ENCODE peak calls at places on chromosomes 6 and 20, in six cellular contexts. P, L, T, X, I and J are unnamed samples.

GRCh38 chr6:136927313-136927712 is 5.2 kb downstream of the SLC35D3 start:
- DNase-seq in X (peak; percentile 3), P (no peak), L (peak; percentile 29), I (peak; percentile 48), T (no peak), J (no peak)

GRCh38 chr6:124573953-124574352 is 388.3 kb upstream of the RNF217 start:
- DNase-seq in X (no peak), T (no peak), L (no peak), P (no peak), I (no peak), J (no peak)

GRCh38 chr6:80488190-80488589 is 381.7 kb downstream of the BCKDHB start:
- DNase-seq in P (no peak), I (no peak), L (no peak), X (no peak), T (no peak), J (no peak)

GRCh38 chr6:36605560-36606391 is 11.6 kb downstream of the SRSF3 start:
- DNase-seq in T (no peak), L (no peak), I (no peak), P (no peak), X (no peak), J (no peak)

GRCh38 chr6:22809380-22809779 is 240.0 kb downstream of the HDGFL1 start:
- DNase-seq in L (no peak), T (no peak), I (no peak), X (no peak), P (no peak), J (no peak)

GRCh38 chr6:29628419-29629281 is 4.3 kb downstream of the GABBR1 start:
- DNase-seq in P (peak; percentile 76), L (peak; percentile 92), I (peak; percentile 93), T (peak; percentile 77), X (peak; percentile 75), J (no peak)

GRCh38 chr6:5619249-5619648 is 357.9 kb downstream of the FARS2 start:
- DNase-seq in X (no peak), P (no peak), L (no peak), T (no peak), I (no peak), J (no peak)

GRCh38 chr20:62120365-62120762 is 1.9 kb upstream of the LSM14B start:
- DNase-seq in L (no peak), T (no peak), P (no peak), X (no peak), I (no peak), J (no peak)

GRCh38 chr20:428658-429200 is 20.6 kb downstream of the RBCK1 start:
- DNase-seq in P (no peak), I (no peak), X (no peak), T (no peak), L (no peak), J (no peak)

GRCh38 chr20:48760403-48760889 is 67.4 kb downstream of the PREX1 start:
- DNase-seq in I (no peak), L (no peak), X (no peak), T (no peak), P (no peak), J (peak; percentile 52)

GRCh38 chr6:56046576-56046975 is 171.2 kb upstream of the BMP5 start:
- DNase-seq in I (no peak), L (no peak), X (peak; percentile 59), P (no peak), T (peak; percentile 15), J (no peak)

GRCh38 chr20:57200882-57201723 is 65.3 kb downstream of the BMP7 start:
- DNase-seq in P (no peak), T (no peak), L (no peak), X (no peak), I (no peak), J (no peak)

GRCh38 chr6:105669232-105669631 is 266.4 kb upstream of the PREP start:
- DNase-seq in P (no peak), X (no peak), I (no peak), L (no peak), T (no peak), J (no peak)

GRCh38 chr6:1107578-1107977 is 204.3 kb upstream of the FOXQ1 start:
- DNase-seq in X (no peak), T (no peak), L (no peak), I (no peak), P (no peak), J (no peak)

GRCh38 chr20:58070664-58071499 is 157.6 kb downstream of the ANKRD60 start:
- DNase-seq in X (no peak), L (no peak), P (no peak), T (no peak), I (no peak), J (no peak)

GRCh38 chr6:76774750-76775396 is 688.4 kb downstream of the HTR1B start:
- DNase-seq in X (no peak), L (no peak), T (peak; percentile 19), I (no peak), P (no peak), J (no peak)

GRCh38 chr20:325889-326644 is 715 bp downstream of the SOX12 start:
- DNase-seq in T (peak; percentile 71), P (peak; percentile 72), I (peak; percentile 67), L (peak; percentile 49), X (peak; percentile 63), J (peak; percentile 25)

GRCh38 chr6:42704251-42704936 is 18.0 kb downstream of the PRPH2 start:
- DNase-seq in X (no peak), L (no peak), P (no peak), T (no peak), I (no peak), J (no peak)

GRCh38 chr6:118813795-118814194 is 80.2 kb upstream of the ASF1A start:
- DNase-seq in I (no peak), L (no peak), T (no peak), P (no peak), X (peak; percentile 21), J (no peak)

GRCh38 chr6:35719830-35720733 is 16.8 kb upstream of the ARMC12 start:
- DNase-seq in L (no peak), T (peak; percentile 60), I (peak; percentile 48), P (peak; percentile 55), X (no peak), J (no peak)